ENCODE peak calls at places on chromosomes 3 and 15, in nine cellular contexts. One of them, this sample, is unnamed.

GRCh38 chr3:150022406-150023238 is 51.9 kb upstream of the PFN2 start:
- DNase-seq in neural crest cell: no peak
- DNase-seq in GM12878: peak
- DNase-seq in progenitor cell of endocrine pancreas: no peak
- DNase-seq in cardiac fibroblast: no peak
- DNase-seq in adrenal gland: no peak
- DNase-seq in neural progenitor cell: no peak
- DNase-seq in choroid plexus epithelial cell: peak
- DNase-seq in SK-N-SH: no peak
- DNase-seq in this sample: no peak

GRCh38 chr15:39785139-39785538 is 2.5 kb upstream of the FSIP1 start:
- DNase-seq in neural crest cell: no peak
- DNase-seq in GM12878: no peak
- DNase-seq in progenitor cell of endocrine pancreas: no peak
- DNase-seq in cardiac fibroblast: no peak
- DNase-seq in adrenal gland: no peak
- DNase-seq in neural progenitor cell: no peak
- DNase-seq in choroid plexus epithelial cell: no peak
- DNase-seq in SK-N-SH: no peak
- DNase-seq in this sample: no peak

GRCh38 chr3:132641837-132642538 is 17.6 kb downstream of the ACAD11 start:
- DNase-seq in neural crest cell: no peak
- DNase-seq in GM12878: no peak
- DNase-seq in progenitor cell of endocrine pancreas: no peak
- DNase-seq in cardiac fibroblast: peak
- DNase-seq in adrenal gland: no peak
- DNase-seq in neural progenitor cell: peak
- DNase-seq in choroid plexus epithelial cell: peak
- DNase-seq in SK-N-SH: peak
- DNase-seq in this sample: no peak

GRCh38 chr3:74402821-74403220 is 211.6 kb downstream of the CNTN3 start:
- DNase-seq in neural crest cell: no peak
- DNase-seq in GM12878: no peak
- DNase-seq in progenitor cell of endocrine pancreas: no peak
- DNase-seq in cardiac fibroblast: no peak
- DNase-seq in adrenal gland: no peak
- DNase-seq in neural progenitor cell: peak
- DNase-seq in choroid plexus epithelial cell: no peak
- DNase-seq in SK-N-SH: no peak
- DNase-seq in this sample: no peak

GRCh38 chr15:58981808-58982475 is 5.5 kb upstream of the RNF111 start:
- DNase-seq in neural crest cell: no peak
- DNase-seq in GM12878: no peak
- DNase-seq in progenitor cell of endocrine pancreas: no peak
- DNase-seq in cardiac fibroblast: no peak
- DNase-seq in adrenal gland: no peak
- DNase-seq in neural progenitor cell: no peak
- DNase-seq in choroid plexus epithelial cell: peak
- DNase-seq in SK-N-SH: no peak
- DNase-seq in this sample: no peak

GRCh38 chr3:102225407-102226132 is 209.2 kb upstream of the ZPLD1 start:
- DNase-seq in neural crest cell: no peak
- DNase-seq in GM12878: peak
- DNase-seq in progenitor cell of endocrine pancreas: no peak
- DNase-seq in cardiac fibroblast: peak
- DNase-seq in adrenal gland: no peak
- DNase-seq in neural progenitor cell: peak
- DNase-seq in choroid plexus epithelial cell: peak
- DNase-seq in SK-N-SH: peak
- DNase-seq in this sample: no peak

GRCh38 chr15:100224206-100225185 is 117.3 kb downstream of the ADAMTS17 start:
- DNase-seq in neural crest cell: peak
- DNase-seq in GM12878: no peak
- DNase-seq in progenitor cell of endocrine pancreas: no peak
- DNase-seq in cardiac fibroblast: no peak
- DNase-seq in adrenal gland: peak
- DNase-seq in neural progenitor cell: no peak
- DNase-seq in choroid plexus epithelial cell: no peak
- DNase-seq in SK-N-SH: no peak
- DNase-seq in this sample: no peak

GRCh38 chr3:195204360-195205166 is 66.4 kb downstream of the XXYLT1 start:
- DNase-seq in neural crest cell: no peak
- DNase-seq in GM12878: peak
- DNase-seq in progenitor cell of endocrine pancreas: no peak
- DNase-seq in cardiac fibroblast: peak
- DNase-seq in adrenal gland: no peak
- DNase-seq in neural progenitor cell: no peak
- DNase-seq in choroid plexus epithelial cell: peak
- DNase-seq in SK-N-SH: peak
- DNase-seq in this sample: peak

GRCh38 chr3:93855406-93855805 is 118.3 kb downstream of the PROS1 start:
- DNase-seq in neural crest cell: no peak
- DNase-seq in GM12878: no peak
- DNase-seq in progenitor cell of endocrine pancreas: no peak
- DNase-seq in cardiac fibroblast: no peak
- DNase-seq in adrenal gland: no peak
- DNase-seq in neural progenitor cell: no peak
- DNase-seq in choroid plexus epithelial cell: no peak
- DNase-seq in SK-N-SH: no peak
- DNase-seq in this sample: no peak

GRCh38 chr3:181947606-181948005 is 235.9 kb downstream of the SOX2 start:
- DNase-seq in neural crest cell: no peak
- DNase-seq in GM12878: no peak
- DNase-seq in progenitor cell of endocrine pancreas: no peak
- DNase-seq in cardiac fibroblast: no peak
- DNase-seq in adrenal gland: no peak
- DNase-seq in neural progenitor cell: peak
- DNase-seq in choroid plexus epithelial cell: no peak
- DNase-seq in SK-N-SH: no peak
- DNase-seq in this sample: no peak

GRCh38 chr3:58528629-58529028 is 8.4 kb downstream of the ACOX2 start:
- DNase-seq in neural crest cell: no peak
- DNase-seq in GM12878: no peak
- DNase-seq in progenitor cell of endocrine pancreas: no peak
- DNase-seq in cardiac fibroblast: peak
- DNase-seq in adrenal gland: peak
- DNase-seq in neural progenitor cell: no peak
- DNase-seq in choroid plexus epithelial cell: peak
- DNase-seq in SK-N-SH: peak
- DNase-seq in this sample: no peak

GRCh38 chr3:184626942-184627341 is 65.4 kb downstream of the EPHB3 start:
- DNase-seq in neural crest cell: no peak
- DNase-seq in GM12878: no peak
- DNase-seq in progenitor cell of endocrine pancreas: no peak
- DNase-seq in cardiac fibroblast: no peak
- DNase-seq in adrenal gland: no peak
- DNase-seq in neural progenitor cell: no peak
- DNase-seq in choroid plexus epithelial cell: no peak
- DNase-seq in SK-N-SH: no peak
- DNase-seq in this sample: no peak

GRCh38 chr15:75065467-75065850 is 42.1 kb downstream of the PPCDC start:
- DNase-seq in neural crest cell: no peak
- DNase-seq in GM12878: no peak
- DNase-seq in progenitor cell of endocrine pancreas: no peak
- DNase-seq in cardiac fibroblast: no peak
- DNase-seq in adrenal gland: no peak
- DNase-seq in neural progenitor cell: no peak
- DNase-seq in choroid plexus epithelial cell: peak
- DNase-seq in SK-N-SH: no peak
- DNase-seq in this sample: peak

GRCh38 chr3:128236667-128237066 is 83.4 kb downstream of the EEFSEC start:
- DNase-seq in neural crest cell: no peak
- DNase-seq in GM12878: no peak
- DNase-seq in progenitor cell of endocrine pancreas: no peak
- DNase-seq in cardiac fibroblast: no peak
- DNase-seq in adrenal gland: no peak
- DNase-seq in neural progenitor cell: no peak
- DNase-seq in choroid plexus epithelial cell: no peak
- DNase-seq in SK-N-SH: peak
- DNase-seq in this sample: no peak

GRCh38 chr3:45084820-45085816 is 59.0 kb downstream of the CLEC3B start:
- DNase-seq in neural crest cell: no peak
- DNase-seq in GM12878: no peak
- DNase-seq in progenitor cell of endocrine pancreas: no peak
- DNase-seq in cardiac fibroblast: peak
- DNase-seq in adrenal gland: no peak
- DNase-seq in neural progenitor cell: no peak
- DNase-seq in choroid plexus epithelial cell: peak
- DNase-seq in SK-N-SH: no peak
- DNase-seq in this sample: no peak

GRCh38 chr3:133377396-133377795 is 22.5 kb upstream of the BFSP2 start:
- DNase-seq in neural crest cell: no peak
- DNase-seq in GM12878: no peak
- DNase-seq in progenitor cell of endocrine pancreas: no peak
- DNase-seq in cardiac fibroblast: peak
- DNase-seq in adrenal gland: no peak
- DNase-seq in neural progenitor cell: peak
- DNase-seq in choroid plexus epithelial cell: peak
- DNase-seq in SK-N-SH: peak
- DNase-seq in this sample: no peak

GRCh38 chr3:5188419-5189405 is 1.2 kb downstream of the EDEM1 start:
- DNase-seq in neural crest cell: peak
- DNase-seq in GM12878: no peak
- DNase-seq in progenitor cell of endocrine pancreas: no peak
- DNase-seq in cardiac fibroblast: peak
- DNase-seq in adrenal gland: peak
- DNase-seq in neural progenitor cell: peak
- DNase-seq in choroid plexus epithelial cell: peak
- DNase-seq in SK-N-SH: peak
- DNase-seq in this sample: no peak

GRCh38 chr3:111072016-111072891 is 638 bp downstream of the NECTIN3 start:
- DNase-seq in neural crest cell: peak
- DNase-seq in GM12878: no peak
- DNase-seq in progenitor cell of endocrine pancreas: peak
- DNase-seq in cardiac fibroblast: peak
- DNase-seq in adrenal gland: peak
- DNase-seq in neural progenitor cell: peak
- DNase-seq in choroid plexus epithelial cell: peak
- DNase-seq in SK-N-SH: no peak
- DNase-seq in this sample: peak

GRCh38 chr3:107938128-107938527 is 152.7 kb downstream of the CD47 start:
- DNase-seq in neural crest cell: no peak
- DNase-seq in GM12878: no peak
- DNase-seq in progenitor cell of endocrine pancreas: no peak
- DNase-seq in cardiac fibroblast: peak
- DNase-seq in adrenal gland: peak
- DNase-seq in neural progenitor cell: peak
- DNase-seq in choroid plexus epithelial cell: peak
- DNase-seq in SK-N-SH: peak
- DNase-seq in this sample: no peak
- TF ChIP-seq CTCF in neural crest cell: peak
- TF ChIP-seq CTCF in GM12878: peak
- TF ChIP-seq CTCF in progenitor cell of endocrine pancreas: peak
- TF ChIP-seq CTCF in cardiac fibroblast: peak
- TF ChIP-seq CTCF in adrenal gland: peak
- TF ChIP-seq CTCF in neural progenitor cell: peak
- TF ChIP-seq CTCF in choroid plexus epithelial cell: peak
- TF ChIP-seq CTCF in SK-N-SH: peak
- TF ChIP-seq CTCF in this sample: peak

GRCh38 chr3:185937689-185938374 is at the start of gene TRA2B:
- DNase-seq in neural crest cell: peak
- DNase-seq in GM12878: peak
- DNase-seq in progenitor cell of endocrine pancreas: peak
- DNase-seq in cardiac fibroblast: peak
- DNase-seq in adrenal gland: peak
- DNase-seq in neural progenitor cell: peak
- DNase-seq in choroid plexus epithelial cell: peak
- DNase-seq in SK-N-SH: peak
- DNase-seq in this sample: peak
- TF ChIP-seq CTCF in neural crest cell: peak
- TF ChIP-seq CTCF in GM12878: peak
- TF ChIP-seq CTCF in progenitor cell of endocrine pancreas: peak
- TF ChIP-seq CTCF in cardiac fibroblast: peak
- TF ChIP-seq CTCF in adrenal gland: peak
- TF ChIP-seq CTCF in neural progenitor cell: peak
- TF ChIP-seq CTCF in choroid plexus epithelial cell: peak
- TF ChIP-seq CTCF in SK-N-SH: peak
- TF ChIP-seq CTCF in this sample: peak

DNA sequence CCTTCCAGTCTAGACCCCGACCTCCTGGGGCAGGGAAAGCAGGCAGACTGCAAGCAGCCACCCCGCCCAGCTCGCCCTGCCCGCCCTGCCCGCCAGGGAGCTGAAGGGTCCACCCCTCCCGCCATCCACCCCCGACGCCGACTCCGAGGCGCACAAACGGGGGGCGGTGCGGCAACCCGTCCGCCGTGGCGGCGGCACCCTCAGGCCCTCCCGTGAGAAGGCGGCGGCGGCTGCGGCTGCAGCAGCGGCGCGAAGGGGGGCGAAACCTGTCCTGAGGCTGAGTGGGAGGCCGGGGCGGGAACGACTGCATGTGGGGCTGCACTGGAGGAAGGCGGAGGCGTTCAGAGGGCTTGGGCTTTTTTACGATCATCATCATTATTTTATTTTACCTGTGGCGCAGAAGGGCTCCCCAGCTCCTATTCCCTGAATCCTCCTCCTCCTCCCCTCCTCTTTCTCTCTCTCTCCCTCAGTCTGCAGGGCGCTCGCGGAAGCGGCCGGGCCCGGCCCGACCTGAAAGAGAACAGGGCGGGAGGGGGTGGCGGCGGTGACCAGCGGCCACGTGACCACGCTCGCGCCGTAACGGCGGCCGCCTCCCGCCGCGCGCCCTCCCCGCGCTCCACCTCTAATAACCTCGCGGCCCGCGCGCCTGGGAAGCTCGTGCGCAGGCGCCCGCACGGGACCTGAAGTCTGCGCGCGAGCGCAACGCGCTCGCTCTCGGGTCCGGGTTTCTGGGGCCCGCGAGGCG is at the start of gene TBC1D5:
- DNase-seq in neural crest cell: peak
- DNase-seq in GM12878: peak
- DNase-seq in progenitor cell of endocrine pancreas: peak
- DNase-seq in cardiac fibroblast: peak
- DNase-seq in adrenal gland: peak
- DNase-seq in neural progenitor cell: peak
- DNase-seq in choroid plexus epithelial cell: peak
- DNase-seq in SK-N-SH: peak
- DNase-seq in this sample: peak
- TF ChIP-seq CTCF in neural crest cell: no peak
- TF ChIP-seq CTCF in GM12878: no peak
- TF ChIP-seq CTCF in progenitor cell of endocrine pancreas: no peak
- TF ChIP-seq CTCF in cardiac fibroblast: no peak
- TF ChIP-seq CTCF in adrenal gland: no peak
- TF ChIP-seq CTCF in neural progenitor cell: no peak
- TF ChIP-seq CTCF in choroid plexus epithelial cell: no peak
- TF ChIP-seq CTCF in SK-N-SH: no peak
- TF ChIP-seq CTCF in this sample: peak

DNA sequence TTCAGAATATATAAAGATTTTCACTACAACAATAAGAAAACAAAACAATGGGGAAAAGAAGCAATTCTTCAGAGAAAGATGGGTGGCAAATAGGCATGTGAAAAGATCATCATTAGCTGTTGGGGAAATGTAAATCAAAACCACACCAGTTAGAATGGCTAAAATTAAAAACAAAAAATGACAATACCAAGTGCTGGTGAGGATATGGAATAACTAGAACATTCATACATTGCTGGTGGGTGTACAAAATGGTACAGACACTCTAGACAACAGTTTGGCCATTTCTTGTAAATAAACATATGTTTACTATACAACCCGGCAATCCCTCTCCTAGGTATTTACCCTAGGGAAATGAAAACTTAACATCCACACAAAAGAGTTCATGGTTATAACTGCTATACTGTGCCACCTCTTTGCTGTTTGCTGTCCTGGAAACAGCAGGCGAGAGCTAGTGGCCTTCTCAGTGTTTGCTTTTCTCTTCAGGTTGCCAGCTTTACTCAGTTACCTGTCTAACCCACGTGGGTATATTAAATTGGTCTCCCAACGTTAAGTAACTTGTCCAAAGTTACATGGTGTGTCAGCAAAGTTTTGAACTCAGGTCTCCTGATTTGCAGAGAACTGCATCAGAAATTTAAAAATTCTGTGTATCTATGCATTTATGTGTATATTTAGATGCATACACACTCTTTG is 4.6 kb upstream of the NIT2 start:
- DNase-seq in neural crest cell: no peak
- DNase-seq in GM12878: no peak
- DNase-seq in progenitor cell of endocrine pancreas: no peak
- DNase-seq in cardiac fibroblast: no peak
- DNase-seq in adrenal gland: no peak
- DNase-seq in neural progenitor cell: no peak
- DNase-seq in choroid plexus epithelial cell: no peak
- DNase-seq in SK-N-SH: no peak
- DNase-seq in this sample: no peak
- TF ChIP-seq CTCF in neural crest cell: no peak
- TF ChIP-seq CTCF in GM12878: no peak
- TF ChIP-seq CTCF in progenitor cell of endocrine pancreas: no peak
- TF ChIP-seq CTCF in cardiac fibroblast: no peak
- TF ChIP-seq CTCF in adrenal gland: no peak
- TF ChIP-seq CTCF in neural progenitor cell: no peak
- TF ChIP-seq CTCF in choroid plexus epithelial cell: no peak
- TF ChIP-seq CTCF in SK-N-SH: no peak
- TF ChIP-seq CTCF in this sample: no peak

This sample was measured in type B pancreatic cell.